ENCODE peak calls at places on chromosomes 5 and 9, in seven cellular contexts. G is smooth muscle cell of the brain vasculature; S is progenitor cell of endocrine pancreas; F is C1 segment of cervical spinal cord; R is SIG-M5; Z is T-helper 2 cell treated with Interferon-gamma antibody and Interleukin-4, amounts not matched to agents 5 μg/mL and 100 μg/mL, for 36 hours; B is lung. V is an unnamed sample.

GRCh38 chr9:114033397-114034103 is 44.5 kb downstream of the AMBP start:
- DNase-seq in G (no peak), S (no peak), F (no peak), R (no peak), Z (peak), B (peak), V (peak)

GRCh38 chr9:36433386-36433785 is 33.3 kb upstream of the RNF38 start:
- DNase-seq in G (no peak), S (no peak), F (no peak), R (no peak), Z (no peak), B (no peak), V (no peak)

GRCh38 chr5:67315082-67315801 is 118.6 kb upstream of the CD180 start:
- DNase-seq in G (no peak), S (no peak), F (peak), R (no peak), Z (no peak), B (no peak), V (no peak)

GRCh38 chr5:117380316-117380715 is 805.7 kb upstream of the SEMA6A start:
- DNase-seq in G (no peak), S (no peak), F (no peak), R (no peak), Z (no peak), B (no peak), V (no peak)

GRCh38 chr9:91966503-91966902 is 16.5 kb upstream of the ROR2 start:
- DNase-seq in G (no peak), S (no peak), F (no peak), R (no peak), Z (no peak), B (no peak), V (no peak)

GRCh38 chr9:128757602-128758001 is 14.1 kb downstream of the ZER1 start:
- DNase-seq in G (no peak), S (no peak), F (no peak), R (no peak), Z (no peak), B (no peak), V (no peak)

GRCh38 chr9:81465468-81466002 is 223.8 kb downstream of the TLE1 start:
- DNase-seq in G (no peak), S (no peak), F (no peak), R (no peak), Z (no peak), B (no peak), V (no peak)

GRCh38 chr5:91318727-91319126 is 64.4 kb downstream of the ARRDC3 start:
- DNase-seq in G (no peak), S (no peak), F (no peak), R (no peak), Z (no peak), B (no peak), V (no peak)

GRCh38 chr5:65769539-65769938 is 47.5 kb downstream of the NLN start:
- DNase-seq in G (peak), S (no peak), F (no peak), R (no peak), Z (no peak), B (no peak), V (no peak)

GRCh38 chr5:63854076-63854475 is 108.2 kb downstream of the HTR1A start:
- DNase-seq in G (no peak), S (no peak), F (no peak), R (no peak), Z (no peak), B (no peak), V (no peak)

GRCh38 chr9:4243113-4243512 is 56.8 kb downstream of the GLIS3 start:
- DNase-seq in G (no peak), S (no peak), F (no peak), R (no peak), Z (no peak), B (no peak), V (no peak)

GRCh38 chr5:88889165-88890069 is 6.4 kb upstream of the MEF2C start:
- DNase-seq in G (no peak), S (peak), F (peak), R (no peak), Z (no peak), B (peak), V (peak)

GRCh38 chr5:147455321-147455720 is 54.5 kb downstream of the DPYSL3 start:
- DNase-seq in G (no peak), S (no peak), F (no peak), R (peak), Z (no peak), B (no peak), V (peak)

GRCh38 chr9:131582466-131583341 is 37.4 kb downstream of the PRRT1B start:
- DNase-seq in G (no peak), S (no peak), F (no peak), R (no peak), Z (no peak), B (no peak), V (no peak)

GRCh38 chr9:2158111-2158610 is 143.0 kb downstream of the SMARCA2 start:
- DNase-seq in G (peak), S (no peak), F (no peak), R (peak), Z (peak), B (peak), V (no peak)

GRCh38 chr9:97628668-97629067 is 4.5 kb downstream of the TSTD2 start:
- DNase-seq in G (no peak), S (no peak), F (no peak), R (no peak), Z (no peak), B (no peak), V (no peak)

GRCh38 chr5:132467292-132467984 is 23.1 kb downstream of the IRF1 start:
- DNase-seq in G (no peak), S (no peak), F (no peak), R (no peak), Z (no peak), B (no peak), V (no peak)

GRCh38 chr9:134826336-134827246 is 54.0 kb upstream of the FCN2 start:
- DNase-seq in G (no peak), S (no peak), F (no peak), R (no peak), Z (no peak), B (no peak), V (no peak)

GRCh38 chr9:840343-840742 is 1.2 kb upstream of the DMRT1 start:
- DNase-seq in G (no peak), S (no peak), F (no peak), R (no peak), Z (no peak), B (no peak), V (no peak)

GRCh38 chr5:35430381-35431162 is 187.1 kb upstream of the SPEF2 start:
- DNase-seq in G (no peak), S (no peak), F (no peak), R (no peak), Z (no peak), B (no peak), V (no peak)

GRCh38 chr9:122226758-122227575 is 1.8 kb downstream of the LHX6 start:
- DNase-seq in G (no peak), S (no peak), F (no peak), R (no peak), Z (no peak), B (no peak), V (no peak)

GRCh38 chr5:164741376-164741775 is 1236.0 kb downstream of the MAT2B start:
- DNase-seq in G (no peak), S (no peak), F (no peak), R (no peak), Z (no peak), B (no peak), V (no peak)

GRCh38 chr5:113205807-113206206 is 229.0 kb downstream of the TSSK1B start:
- DNase-seq in G (no peak), S (no peak), F (no peak), R (no peak), Z (no peak), B (no peak), V (no peak)

GRCh38 chr9:13279284-13280162 is at the start of gene MPDZ:
- DNase-seq in G (peak), S (peak), F (peak), R (no peak), Z (no peak), B (peak), V (peak)

GRCh38 chr5:169344629-169345028 is 43.7 kb upstream of the SLIT3 start:
- DNase-seq in G (no peak), S (no peak), F (no peak), R (no peak), Z (no peak), B (no peak), V (no peak)

GRCh38 chr9:136552117-136552685 is 6.4 kb upstream of the NOTCH1 start:
- DNase-seq in G (no peak), S (no peak), F (no peak), R (peak), Z (no peak), B (no peak), V (no peak)

GRCh38 chr5:96997265-96997859 is 61.5 kb downstream of the LNPEP start:
- DNase-seq in G (peak), S (no peak), F (no peak), R (no peak), Z (no peak), B (no peak), V (no peak)

GRCh38 chr9:137044502-137045177 is 1.3 kb downstream of the NPDC1 start:
- DNase-seq in G (no peak), S (no peak), F (peak), R (no peak), Z (no peak), B (no peak), V (no peak)

GRCh38 chr5:60102961-60103683 is 209.6 kb upstream of the PDE4D start:
- DNase-seq in G (peak), S (no peak), F (no peak), R (no peak), Z (no peak), B (no peak), V (no peak)

GRCh38 chr5:16508730-16509531 is 43.3 kb upstream of the ZNF622 start:
- DNase-seq in G (no peak), S (no peak), F (peak), R (no peak), Z (no peak), B (peak), V (peak)

GRCh38 chr5:159133041-159133741 is 33.5 kb upstream of the EBF1 start:
- DNase-seq in G (no peak), S (no peak), F (no peak), R (no peak), Z (no peak), B (no peak), V (peak)

GRCh38 chr9:79812099-79812498 is 240.3 kb downstream of the TLE4 start:
- DNase-seq in G (no peak), S (no peak), F (no peak), R (no peak), Z (no peak), B (no peak), V (no peak)

GRCh38 chr9:107488400-107489143 is 997 bp downstream of the KLF4 start:
- DNase-seq in G (no peak), S (peak), F (no peak), R (no peak), Z (peak), B (peak), V (peak)

GRCh38 chr5:179536676-179537075 is 13.7 kb upstream of the RUFY1 start:
- DNase-seq in G (no peak), S (no peak), F (no peak), R (no peak), Z (no peak), B (no peak), V (no peak)

GRCh38 chr9:21056931-21057330 is 20.8 kb downstream of the IFNB1 start:
- DNase-seq in G (no peak), S (no peak), F (no peak), R (no peak), Z (no peak), B (no peak), V (no peak)

GRCh38 chr5:10320793-10321192 is 13.1 kb upstream of the CMBL start:
- DNase-seq in G (no peak), S (no peak), F (no peak), R (no peak), Z (no peak), B (no peak), V (no peak)

GRCh38 chr9:105957830-105958229 is 263.5 kb downstream of the TMEM38B start:
- DNase-seq in G (no peak), S (no peak), F (no peak), R (no peak), Z (no peak), B (no peak), V (no peak)

V was measured in right atrium auricular region.